ENCODE peak calls at places on chromosomes 12 and 14, in eight cellular contexts. W is GM13976, F is endothelial cell, J is PC-3, N is stomach, R is OCI-LY7, K is heart left ventricle, V is endodermal cell. M is an unnamed sample.

GRCh38 chr14:96189288-96189711 is 15.3 kb upstream of the BDKRB2 start:
- DNase-seq in W (no peak), F (no peak), J (no peak), N (no peak), R (no peak), K (no peak), V (no peak), M (no peak)

GRCh38 chr14:59870277-59871165 is at the start of gene RTN1:
- DNase-seq in W (peak; percentile 64), F (peak; percentile 58), J (peak; percentile 81), N (peak; percentile 43), R (no peak), K (peak; percentile 48), V (peak; percentile 90), M (peak; percentile 36)

GRCh38 chr14:54567634-54568561 is 970 bp downstream of the SAMD4A start:
- DNase-seq in W (peak; percentile 73), F (peak; percentile 59), J (peak; percentile 73), N (peak; percentile 50), R (peak; percentile 36), K (peak; percentile 38), V (peak; percentile 87), M (peak; percentile 60)

GRCh38 chr14:104109731-104110361 is 24.3 kb downstream of the ASPG start:
- DNase-seq in W (no peak), F (no peak), J (no peak), N (peak; percentile 24), R (no peak), K (no peak), V (peak; percentile 43), M (no peak)

GRCh38 chr12:51943346-51943745 is 8.2 kb upstream of the ACVR1B start:
- DNase-seq in W (no peak), F (no peak), J (no peak), N (peak; percentile 9), R (no peak), K (no peak), V (peak; percentile 17), M (no peak)

GRCh38 chr12:53012928-53013327 is 6.7 kb downstream of the EIF4B start:
- DNase-seq in W (no peak), F (no peak), J (no peak), N (no peak), R (no peak), K (no peak), V (no peak), M (no peak)

GRCh38 chr14:104350463-104351185 is 212.2 kb downstream of the KIF26A start:
- DNase-seq in W (no peak), F (no peak), J (no peak), N (peak; percentile 19), R (no peak), K (no peak), V (peak; percentile 20), M (no peak)

GRCh38 chr12:130104596-130105253 is 57.5 kb upstream of the FZD10 start:
- DNase-seq in W (no peak), F (no peak), J (no peak), N (no peak), R (no peak), K (no peak), V (peak; percentile 75), M (no peak)

GRCh38 chr12:102903318-102904007 is 13.6 kb downstream of the PAH start:
- DNase-seq in W (no peak), F (no peak), J (no peak), N (no peak), R (no peak), K (no peak), V (no peak), M (no peak)

GRCh38 chr12:46167412-46167811 is 101.4 kb downstream of the SLC38A1 start:
- DNase-seq in W (no peak), F (no peak), J (no peak), N (no peak), R (no peak), K (no peak), V (no peak), M (no peak)

GRCh38 chr12:124007356-124007755 is 34.3 kb downstream of the ZNF664 start:
- DNase-seq in W (no peak), F (no peak), J (no peak), N (no peak), R (no peak), K (no peak), V (no peak), M (no peak)

GRCh38 chr12:45669093-45669492 is 60.4 kb upstream of the ARID2 start:
- DNase-seq in W (peak; percentile 32), F (no peak), J (no peak), N (no peak), R (no peak), K (no peak), V (no peak), M (no peak)

GRCh38 chr14:58796636-58797429 is 159.1 kb downstream of the DACT1 start:
- DNase-seq in W (peak; percentile 50), F (peak; percentile 12), J (peak; percentile 62), N (no peak), R (no peak), K (no peak), V (peak; percentile 68), M (no peak)

GRCh38 chr14:106622200-106622745 is 1095.9 kb downstream of the TMEM121 start:
- DNase-seq in W (no peak), F (no peak), J (no peak), N (no peak), R (no peak), K (no peak), V (no peak), M (peak; percentile 63)
- TF ChIP-seq CTCF in W (no peak), F (no peak), J (no peak), N (no peak), R (no peak), K (no peak), V (no peak), M (no peak)

DNA sequence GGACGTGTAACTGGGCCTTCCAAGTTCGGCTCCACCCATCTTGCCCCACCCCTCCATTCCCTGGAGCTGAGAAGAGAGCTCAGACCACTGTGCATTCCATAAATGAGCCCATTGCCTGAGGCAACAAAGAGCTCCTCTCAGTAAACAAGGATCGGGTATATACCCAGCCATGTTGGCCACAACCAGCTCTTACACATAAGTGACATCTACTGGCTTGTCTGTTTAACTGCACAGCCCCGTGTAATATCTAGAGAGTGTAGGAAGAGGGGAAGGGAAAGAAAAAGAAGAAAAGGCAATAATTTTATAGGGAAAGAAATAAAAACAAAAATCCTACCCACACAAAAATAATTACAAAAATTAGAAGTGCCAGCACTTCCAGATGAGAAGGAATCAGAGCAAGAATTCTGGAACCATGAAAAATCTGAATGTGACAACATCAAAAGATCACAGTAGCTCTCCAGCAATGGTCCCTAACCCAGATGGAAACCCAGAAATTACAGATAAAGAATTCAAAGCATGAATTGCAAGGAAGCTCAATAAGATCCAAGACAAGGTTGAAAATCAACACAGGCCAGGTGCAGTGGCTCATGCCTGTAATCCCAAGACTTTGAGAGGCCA is 308.1 kb downstream of the RPAP3 start:
- DNase-seq in W (no peak), F (no peak), J (peak; percentile 94), N (no peak), R (peak; percentile 60), K (no peak), V (no peak), M (peak; percentile 63)
- TF ChIP-seq CTCF in W (peak; percentile 23), F (no peak), J (peak; percentile 93), N (no peak), R (peak; percentile 86), K (peak; percentile 43), V (peak; percentile 60), M (peak; percentile 80)

GRCh38 chr12:63353559-63353958 is 202.6 kb upstream of the AVPR1A start:
- DNase-seq in W (no peak), F (no peak), J (peak; percentile 88), N (no peak), R (no peak), K (no peak), V (no peak), M (no peak)
- TF ChIP-seq CTCF in W (no peak), F (peak; percentile 28), J (peak; percentile 53), N (no peak), R (no peak), K (no peak), V (peak; percentile 57), M (no peak)

GRCh38 chr12:120238839-120239445 is 26.6 kb downstream of the PXN start:
- DNase-seq in W (no peak), F (no peak), J (peak; percentile 50), N (no peak), R (no peak), K (no peak), V (no peak), M (no peak)

GRCh38 chr12:120238224-120238616 is 27.3 kb downstream of the PXN start:
- DNase-seq in W (no peak), F (no peak), J (no peak), N (no peak), R (no peak), K (no peak), V (no peak), M (no peak)

GRCh38 chr12:120235369-120236123 is 30.0 kb downstream of the PXN start:
- DNase-seq in W (no peak), F (no peak), J (no peak), N (no peak), R (peak; percentile 31), K (no peak), V (peak; percentile 87), M (no peak)

GRCh38 chr12:120234643-120235368 is 30.7 kb downstream of the PXN start:
- DNase-seq in W (no peak), F (peak; percentile 58), J (peak; percentile 99), N (peak; percentile 73), R (peak; percentile 19), K (peak; percentile 88), V (peak; percentile 92), M (no peak)

GRCh38 chr12:120236124-120236398 is 29.5 kb downstream of the PXN start:
- DNase-seq in W (no peak), F (no peak), J (no peak), N (no peak), R (no peak), K (no peak), V (no peak), M (peak; percentile 20)
- TF ChIP-seq CTCF in W (no peak), F (no peak), J (no peak), N (no peak), R (no peak), K (no peak), V (no peak), M (no peak)

DNA sequence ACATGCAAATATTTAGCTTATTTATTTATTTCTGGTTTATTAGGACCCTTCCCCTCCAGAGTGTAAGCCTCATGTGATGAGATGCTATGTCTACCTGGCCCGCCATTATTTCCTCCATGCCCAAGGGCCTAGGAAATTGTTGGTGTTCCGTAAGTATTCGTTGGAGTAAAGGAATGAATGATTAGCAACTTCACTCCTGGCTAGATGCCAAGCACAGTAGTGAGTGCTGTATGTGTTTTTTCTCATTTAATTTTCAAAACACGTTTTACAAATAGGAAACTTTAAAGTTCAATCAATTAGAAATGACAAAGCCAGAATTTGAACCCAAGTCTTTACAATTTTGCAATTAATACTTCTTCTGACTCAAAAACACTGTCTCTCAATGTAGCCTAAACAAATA is 253.8 kb downstream of the BCAT1 start:
- DNase-seq in W (no peak), F (no peak), J (no peak), N (no peak), R (no peak), K (no peak), V (no peak), M (no peak)
- TF ChIP-seq CTCF in W (no peak), F (no peak), J (no peak), N (no peak), R (no peak), K (no peak), V (no peak), M (no peak)

M was measured in activated CD8-positive, alpha-beta T cell treated with anti-CD3 and anti-CD28 coated beads for 36 hours.